ENCODE peak calls at places on chromosomes 5 and 9, in five cellular contexts. M is heart left ventricle, S is NCI-H2081, Z is NCI-H1092 treated with DMSO at 0.1 percent for 48 hours, A is cardiac fibroblast. C is an unnamed sample.

GRCh38 chr5:93793159-93793781 is 51.9 kb upstream of the POU5F2 start:
- DNase-seq in M (no peak), S (no peak), Z (no peak), A (no peak), C (no peak)

GRCh38 chr9:132164604-132165362 is 2.9 kb downstream of the NTNG2 start:
- DNase-seq in M (no peak), S (no peak), Z (no peak), A (peak; percentile 86), C (peak; percentile 56)

GRCh38 chr9:116861321-116861720 is 174.2 kb downstream of the TRIM32 start:
- DNase-seq in M (no peak), S (no peak), Z (no peak), A (no peak), C (no peak)

GRCh38 chr9:18447131-18447530 is 26.8 kb upstream of the ADAMTSL1 start:
- DNase-seq in M (no peak), S (no peak), Z (peak; percentile 63), A (no peak), C (no peak)

GRCh38 chr5:138213161-138214029 is at the start of gene CDC23:
- DNase-seq in M (peak; percentile 94), S (peak; percentile 97), Z (peak; percentile 94), A (peak; percentile 98), C (peak; percentile 95)

GRCh38 chr5:75839547-75839946 is 122.3 kb upstream of the POC5 start:
- DNase-seq in M (no peak), S (no peak), Z (no peak), A (no peak), C (no peak)

GRCh38 chr5:103667068-103667467 is 104.5 kb upstream of the NUDT12 start:
- DNase-seq in M (no peak), S (no peak), Z (no peak), A (peak; percentile 9), C (no peak)

GRCh38 chr9:111913159-111913558 is 16.5 kb downstream of the UGCG start:
- DNase-seq in M (no peak), S (no peak), Z (no peak), A (no peak), C (no peak)

GRCh38 chr9:117080996-117081395 is 333.9 kb downstream of the ASTN2 start:
- DNase-seq in M (no peak), S (no peak), Z (no peak), A (no peak), C (no peak)

GRCh38 chr5:67104859-67105258 is 91.7 kb downstream of the CD180 start:
- DNase-seq in M (no peak), S (no peak), Z (no peak), A (no peak), C (no peak)

GRCh38 chr9:108854641-108855528 is 901 bp downstream of the ACTL7B start:
- DNase-seq in M (no peak), S (no peak), Z (peak; percentile 64), A (no peak), C (no peak)

GRCh38 chr5:6714221-6715041 is 1.2 kb downstream of the TENT4A start:
- DNase-seq in M (peak; percentile 55), S (peak; percentile 52), Z (peak; percentile 17), A (peak; percentile 20), C (no peak)

GRCh38 chr9:89466451-89467277 is 31.2 kb downstream of the SEMA4D start:
- DNase-seq in M (no peak), S (no peak), Z (no peak), A (no peak), C (no peak)

GRCh38 chr9:4762889-4763521 is 22.0 kb upstream of the AK3 start:
- DNase-seq in M (peak; percentile 35), S (peak; percentile 54), Z (no peak), A (peak; percentile 38), C (peak; percentile 82)

GRCh38 chr9:35555881-35556280 is 49.2 kb upstream of the TESK1 start:
- DNase-seq in M (no peak), S (no peak), Z (no peak), A (no peak), C (no peak)

GRCh38 chr9:137323531-137324331 is 21.7 kb upstream of the NRARP start:
- DNase-seq in M (no peak), S (no peak), Z (no peak), A (no peak), C (no peak)

GRCh38 chr9:16912197-16912596 is 41.7 kb upstream of the BNC2 start:
- DNase-seq in M (no peak), S (no peak), Z (no peak), A (no peak), C (no peak)

GRCh38 chr9:26687421-26687820 is 205.2 kb downstream of the CAAP1 start:
- DNase-seq in M (no peak), S (no peak), Z (no peak), A (peak; percentile 0), C (no peak)

C was measured in ecto neural progenitor cell.